ENCODE peak calls at places on chromosomes 6 and 20, in nine cellular contexts. M is stimulated activated CD4-positive, alpha-beta T cell treated with anti-CD3 and anti-CD28 coated beads, TNF-alpha, amount 100 ng/mL, for 4 hours; B is iPS-NIHi11; L is heart left ventricle; S is mesothelial cell of epicardium; J is activated naive CD4-positive, alpha-beta T cell treated with anti-CD3 and anti-CD28 coated beads, Interleukin-2, amount 10 ng/mL, durations not matched to agents 7 days and 5 days; O is body of pancreas; T is heart right ventricle; I is nephron progenitor cell. X is an unnamed sample.

GRCh38 chr6:3443221-3443515 is 13.7 kb downstream of the SLC22A23 start:
- DNase-seq in M (no peak), B (no peak), L (no peak), S (no peak), J (no peak), O (no peak), T (no peak), I (no peak), X (no peak)

GRCh38 chr20:57178582-57179112 is 87.8 kb downstream of the BMP7 start:
- DNase-seq in M (no peak), B (no peak), L (no peak), S (no peak), J (no peak), O (no peak), T (no peak), I (no peak), X (no peak)

GRCh38 chr6:20117474-20117873 is 94.8 kb downstream of the MBOAT1 start:
- DNase-seq in M (no peak), B (peak; percentile 54), L (no peak), S (peak; percentile 43), J (no peak), O (no peak), T (no peak), I (no peak), X (no peak)

GRCh38 chr6:113654396-113654795 is 202.7 kb upstream of the MARCKS start:
- DNase-seq in M (no peak), B (peak; percentile 36), L (peak; percentile 53), S (no peak), J (no peak), O (peak; percentile 97), T (peak; percentile 29), I (no peak), X (peak; percentile 71)

GRCh38 chr6:10403385-10404106 is 11.3 kb downstream of the TFAP2A start:
- DNase-seq in M (no peak), B (no peak), L (no peak), S (no peak), J (no peak), O (no peak), T (no peak), I (no peak), X (peak; percentile 74)

GRCh38 chr6:143187173-143187908 is 126.7 kb downstream of the AIG1 start:
- DNase-seq in M (no peak), B (no peak), L (peak; percentile 62), S (no peak), J (no peak), O (no peak), T (no peak), I (no peak), X (no peak)

GRCh38 chr6:32163559-32164258 is 686 bp upstream of the EGFL8 start:
- DNase-seq in M (no peak), B (no peak), L (no peak), S (no peak), J (no peak), O (no peak), T (no peak), I (no peak), X (no peak)

GRCh38 chr6:80174931-80175572 is 68.6 kb downstream of the BCKDHB start:
- DNase-seq in M (no peak), B (no peak), L (no peak), S (no peak), J (no peak), O (no peak), T (no peak), I (no peak), X (no peak)

GRCh38 chr20:63969851-63970713 is at the start of gene ZNF512B:
- DNase-seq in M (no peak), B (peak; percentile 90), L (peak; percentile 75), S (peak; percentile 77), J (peak; percentile 77), O (peak; percentile 81), T (peak; percentile 70), I (peak; percentile 80), X (no peak)